ENCODE peak calls at places on chromosomes 16 and 17, in five cellular contexts. P, Y, S, L and N are unnamed samples.

GRCh38 chr17:57935833-57936807 is 19.1 kb downstream of the CUEDC1 start:
- DNase-seq in P (no peak), Y (no peak), S (peak; percentile 67), L (peak; percentile 63), N (no peak)

GRCh38 chr17:20203021-20203420 is 193.9 kb downstream of the SPECC1 start:
- DNase-seq in P (no peak), Y (no peak), S (no peak), L (no peak), N (no peak)

GRCh38 chr16:69166221-69166833 is 20.6 kb upstream of the SNTB2 start:
- DNase-seq in P (peak; percentile 56), Y (no peak), S (no peak), L (no peak), N (no peak)

GRCh38 chr17:75565066-75565465 is 22.5 kb upstream of the MYO15B start:
- DNase-seq in P (no peak), Y (no peak), S (no peak), L (no peak), N (no peak)

GRCh38 chr17:78107457-78107856 is 21.1 kb downstream of the TMC6 start:
- DNase-seq in P (no peak), Y (no peak), S (no peak), L (no peak), N (no peak)

GRCh38 chr16:88747588-88748301 is 37.3 kb downstream of the PIEZO1 start:
- DNase-seq in P (no peak), Y (no peak), S (no peak), L (no peak), N (no peak)

GRCh38 chr17:50533720-50534148 is 1.2 kb downstream of the EPN3 start:
- DNase-seq in P (no peak), Y (peak; percentile 58), S (no peak), L (peak; percentile 61), N (peak; percentile 83)

GRCh38 chr17:50840311-50840851 is 5.0 kb downstream of the WFIKKN2 start:
- DNase-seq in P (no peak), Y (no peak), S (peak; percentile 53), L (no peak), N (no peak)

GRCh38 chr17:3929181-3929580 is 12.9 kb upstream of the P2RX1 start:
- DNase-seq in P (no peak), Y (no peak), S (no peak), L (no peak), N (no peak)

GRCh38 chr17:72386619-72387237 is 265.9 kb downstream of the SOX9 start:
- DNase-seq in P (no peak), Y (no peak), S (no peak), L (no peak), N (no peak)

GRCh38 chr16:85390511-85391174 is 222.5 kb upstream of the GSE1 start:
- DNase-seq in P (peak; percentile 34), Y (peak; percentile 59), S (peak; percentile 92), L (peak; percentile 55), N (peak; percentile 87)

GRCh38 chr16:67547423-67548264 is 14.7 kb upstream of the CTCF start:
- DNase-seq in P (no peak), Y (peak; percentile 50), S (no peak), L (no peak), N (peak; percentile 77)

GRCh38 chr16:87996962-87997880 is 46.0 kb downstream of the BANP start:
- DNase-seq in P (no peak), Y (no peak), S (peak; percentile 7), L (no peak), N (no peak)

GRCh38 chr16:57192720-57193486 is 6.8 kb downstream of the RSPRY1 start:
- DNase-seq in P (no peak), Y (no peak), S (no peak), L (no peak), N (no peak)

GRCh38 chr17:2415081-2415480 is 14.2 kb upstream of the MNT start:
- DNase-seq in P (no peak), Y (no peak), S (no peak), L (no peak), N (no peak)

GRCh38 chr17:51029568-51030463 is 90.9 kb downstream of the SPAG9 start:
- DNase-seq in P (no peak), Y (no peak), S (no peak), L (no peak), N (no peak)

GRCh38 chr16:67470314-67470713 is 10.6 kb downstream of the ATP6V0D1 start:
- DNase-seq in P (no peak), Y (peak; percentile 87), S (peak; percentile 80), L (peak; percentile 89), N (no peak)

GRCh38 chr17:14427914-14428639 is 127.2 kb downstream of the HS3ST3B1 start:
- DNase-seq in P (peak; percentile 68), Y (no peak), S (no peak), L (no peak), N (no peak)

GRCh38 chr17:978110-979093 is 1.2 kb downstream of the NXN start:
- DNase-seq in P (no peak), Y (no peak), S (no peak), L (peak; percentile 41), N (no peak)

GRCh38 chr16:56715128-56715527 is 14.8 kb upstream of the NUP93 start:
- DNase-seq in P (no peak), Y (no peak), S (no peak), L (no peak), N (no peak)

GRCh38 chr16:3945751-3946603 is 65.5 kb upstream of the CREBBP start:
- DNase-seq in P (no peak), Y (peak; percentile 78), S (peak; percentile 88), L (peak; percentile 34), N (no peak)

GRCh38 chr17:19327039-19327776 is 35.3 kb downstream of the B9D1 start:
- DNase-seq in P (no peak), Y (no peak), S (no peak), L (no peak), N (no peak)

GRCh38 chr17:79623786-79624657 is 13.2 kb upstream of the RBFOX3 start:
- DNase-seq in P (peak; percentile 15), Y (peak; percentile 16), S (peak; percentile 46), L (peak; percentile 2), N (no peak)

GRCh38 chr16:84686702-84687298 is 13.0 kb upstream of the USP10 start:
- DNase-seq in P (no peak), Y (no peak), S (no peak), L (no peak), N (no peak)

GRCh38 chr16:82987767-82988166 is 361.0 kb downstream of the CDH13 start:
- DNase-seq in P (no peak), Y (no peak), S (no peak), L (no peak), N (no peak)

GRCh38 chr16:11681977-11682654 is 13.9 kb downstream of the SNN start:
- DNase-seq in P (no peak), Y (no peak), S (no peak), L (no peak), N (peak; percentile 78)
- H3K4me1 ChIP-seq in P (peaks cover 24% of the 10 kb centered on the region), Y (peaks cover 44% of the 10 kb centered on the region), S (peaks cover 14% of the 10 kb centered on the region), L (peaks cover 20% of the 10 kb centered on the region), N (peaks cover 19% of the 10 kb centered on the region)

GRCh38 chr16:75301804-75302203 is 50.4 kb upstream of the BCAR1 start:
- DNase-seq in P (no peak), Y (no peak), S (no peak), L (no peak), N (no peak)
- H3K36me3 ChIP-seq in P (peaks cover 4% of the 10 kb centered on the region), Y (peaks cover 37% of the 10 kb centered on the region), S (peaks cover 15% of the 10 kb centered on the region), L (peaks cover 32% of the 10 kb centered on the region), N (no peaks in the 10 kb centered on the region)

DNA sequence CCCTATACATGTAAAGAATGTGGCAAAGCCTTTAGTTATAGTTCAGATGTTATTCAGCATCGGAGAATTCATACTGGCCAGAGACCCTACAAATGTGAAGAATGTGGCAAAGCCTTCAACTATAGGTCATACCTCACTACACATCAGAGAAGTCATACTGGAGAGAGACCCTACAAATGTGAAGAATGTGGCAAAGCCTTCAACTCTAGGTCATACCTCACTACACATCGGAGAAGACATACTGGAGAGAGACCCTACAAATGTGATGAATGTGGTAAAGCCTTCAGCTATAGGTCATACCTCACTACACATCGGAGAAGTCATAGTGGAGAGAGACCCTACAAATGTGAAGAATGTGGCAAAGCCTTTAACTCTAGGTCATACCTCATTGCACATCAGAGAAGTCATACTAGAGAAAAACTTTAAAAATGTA is 42.5 kb downstream of the ZNF267 start:
- DNase-seq in P (no peak), Y (no peak), S (no peak), L (no peak), N (no peak)
- H3K9me3 ChIP-seq in P (peaks cover 90% of the 10 kb centered on the region), Y (peaks cover 95% of the 10 kb centered on the region), S (peaks cover 100% of the 10 kb centered on the region), L (peaks cover 100% of the 10 kb centered on the region), N (peaks cover 99% of the 10 kb centered on the region)

DNA sequence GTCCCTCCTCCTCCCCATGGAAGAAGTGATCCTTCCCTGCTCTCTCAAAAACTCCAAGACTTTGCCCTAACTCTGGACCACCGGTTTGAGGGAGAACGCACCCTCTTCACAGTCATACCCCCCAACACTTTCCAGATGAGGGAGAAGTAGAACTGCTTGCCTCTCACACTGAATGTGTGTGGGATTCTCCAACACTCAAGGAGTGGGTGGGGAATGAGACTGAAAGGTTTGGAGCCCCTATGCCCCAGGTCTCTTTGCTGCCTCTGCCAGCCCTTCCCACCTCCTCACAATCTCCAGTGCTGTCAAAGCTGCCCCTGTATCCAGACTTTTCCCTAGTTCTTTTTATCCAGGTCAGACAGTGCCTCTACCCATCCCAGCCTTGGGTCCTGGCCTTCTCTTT is 11.4 kb downstream of the HOXB4 start:
- DNase-seq in P (no peak), Y (no peak), S (no peak), L (no peak), N (no peak)
- H3K4me1 ChIP-seq in P (no peaks in the 10 kb centered on the region), Y (peaks cover 42% of the 10 kb centered on the region), S (peaks cover 74% of the 10 kb centered on the region), L (no peaks in the 10 kb centered on the region), N (peaks cover 42% of the 10 kb centered on the region)

GRCh38 chr17:41773190-41773588 is 13.3 kb downstream of the JUP start:
- DNase-seq in P (no peak), Y (no peak), S (peak; percentile 72), L (peak; percentile 73), N (peak; percentile 96)
- H3K36me3 ChIP-seq in P (no peaks in the 10 kb centered on the region), Y (peaks cover 40% of the 10 kb centered on the region), S (peaks cover 34% of the 10 kb centered on the region), L (peaks cover 49% of the 10 kb centered on the region), N (peaks cover 14% of the 10 kb centered on the region)

GRCh38 chr16:46558018-46558417 is 63.2 kb downstream of the SHCBP1 start:
- DNase-seq in P (no peak), Y (no peak), S (no peak), L (no peak), N (no peak)

GRCh38 chr16:46555981-46556380 is 65.2 kb downstream of the SHCBP1 start:
- DNase-seq in P (no peak), Y (no peak), S (no peak), L (no peak), N (no peak)
- H3K9me3 ChIP-seq in P (no peaks in the 10 kb centered on the region), Y (no peaks in the 10 kb centered on the region), S (no peaks in the 10 kb centered on the region), L (no peaks in the 10 kb centered on the region), N (no peaks in the 10 kb centered on the region)